ENCODE peak calls at places on chromosomes 2 and 18, in four cellular contexts. Z is stimulated activated CD4-positive, alpha-beta T cell treated with anti-CD3 and anti-CD28 coated beads, TNF-alpha, amount 100 ng/mL, for 48 hours; D is hepatic stellate cell; A is SW 1271. K is an unnamed sample.

GRCh38 chr18:48714873-48715272 is 176.0 kb downstream of the CTIF start:
- DNase-seq in A (no peak), D (no peak), Z (no peak), K (no peak)

GRCh38 chr18:48656176-48656575 is 117.3 kb downstream of the CTIF start:
- DNase-seq in Z (no peak), D (no peak), A (no peak), K (no peak)

GRCh38 chr2:222864296-222864695 is 3.5 kb downstream of the ACSL3 start:
- DNase-seq in Z (no peak), D (peak), A (peak), K (no peak)

GRCh38 chr2:157789161-157789720 is 86.9 kb downstream of the ACVR1 start:
- DNase-seq in Z (no peak), D (no peak), A (no peak), K (no peak)

GRCh38 chr2:45826889-45827635 is 175.6 kb downstream of the PRKCE start:
- DNase-seq in Z (no peak), D (peak), A (no peak), K (no peak)

GRCh38 chr2:237618449-237618848 is 8.9 kb upstream of the LRRFIP1 start:
- DNase-seq in D (peak), Z (no peak), A (no peak), K (no peak)

GRCh38 chr2:109289823-109290222 is 160.8 kb downstream of the SH3RF3 start:
- DNase-seq in Z (no peak), A (no peak), D (no peak), K (no peak)

GRCh38 chr2:42101641-42102605 is 54.1 kb downstream of the PKDCC start:
- DNase-seq in D (peak), A (no peak), Z (peak), K (no peak)

GRCh38 chr2:74471332-74472065 is 981 bp downstream of the MRPL53 start:
- DNase-seq in Z (no peak), A (no peak), D (no peak), K (no peak)

GRCh38 chr2:166042356-166042755 is 85.5 kb downstream of the SCN1A start:
- DNase-seq in A (no peak), Z (no peak), D (no peak), K (no peak)

GRCh38 chr2:147358375-147358774 is 486.5 kb upstream of the ACVR2A start:
- DNase-seq in D (no peak), Z (no peak), A (no peak), K (no peak)

GRCh38 chr2:231386446-231386845 is 9.1 kb upstream of the B3GNT7 start:
- DNase-seq in D (peak), Z (no peak), A (no peak), K (peak)

GRCh38 chr2:174198846-174199564 is 49.3 kb downstream of the OLA1 start:
- DNase-seq in A (no peak), Z (no peak), D (no peak), K (no peak)

GRCh38 chr2:70632966-70633365 is 79.3 kb upstream of the TGFA start:
- DNase-seq in D (no peak), A (no peak), Z (no peak), K (no peak)

GRCh38 chr2:30663806-30664205 is 143.4 kb downstream of the CAPN13 start:
- DNase-seq in Z (no peak), D (no peak), A (no peak), K (no peak)

GRCh38 chr18:48678237-48679115 is 139.6 kb downstream of the CTIF start:
- DNase-seq in D (no peak), Z (no peak), A (no peak), K (no peak)

GRCh38 chr2:27249077-27249890 is 13.6 kb downstream of the SLC30A3 start:
- DNase-seq in A (no peak), D (peak), Z (no peak), K (no peak)

GRCh38 chr2:69716555-69717120 is 25.3 kb upstream of the ANXA4 start:
- DNase-seq in Z (no peak), D (no peak), A (no peak), K (no peak)

GRCh38 chr2:8527031-8527430 is 154.8 kb upstream of the ID2 start:
- DNase-seq in Z (no peak), D (no peak), A (no peak), K (no peak)

GRCh38 chr2:186980787-186981550 is 132.0 kb upstream of the ZSWIM2 start:
- DNase-seq in D (no peak), Z (no peak), A (no peak), K (no peak)

GRCh38 chr18:77023115-77023782 is 109.3 kb downstream of the MBP start:
- DNase-seq in A (no peak), Z (no peak), D (no peak), K (no peak)

GRCh38 chr2:79782540-79782939 is 269.7 kb downstream of the CTNNA2 start:
- DNase-seq in Z (no peak), A (no peak), D (no peak), K (no peak)

GRCh38 chr2:88834866-88835265 is 143.4 kb downstream of the RPIA start:
- DNase-seq in D (no peak), A (no peak), Z (no peak), K (no peak)

GRCh38 chr18:24613887-24614286 is 153.4 kb downstream of the HRH4 start:
- DNase-seq in A (no peak), Z (no peak), D (no peak), K (no peak)

GRCh38 chr2:235032949-235033348 is 81.1 kb downstream of the SH3BP4 start:
- DNase-seq in A (no peak), D (no peak), Z (no peak), K (no peak)

GRCh38 chr2:171788316-171788993 is 101.2 kb downstream of the DYNC1I2 start:
- DNase-seq in D (no peak), A (no peak), Z (no peak), K (no peak)

GRCh38 chr18:424071-424868 is 76.2 kb downstream of the COLEC12 start:
- DNase-seq in A (no peak), Z (no peak), D (no peak), K (no peak)

GRCh38 chr2:63159262-63159661 is 108.6 kb downstream of the OTX1 start:
- DNase-seq in D (no peak), A (no peak), Z (no peak), K (no peak)

GRCh38 chr2:167749016-167749415 is 498.4 kb downstream of the STK39 start:
- DNase-seq in Z (no peak), D (no peak), A (no peak), K (no peak)

GRCh38 chr2:227191367-227191766 is 26.9 kb downstream of the COL4A3 start:
- DNase-seq in A (no peak), Z (no peak), D (no peak), K (peak)

GRCh38 chr2:4258563-4258962 is 555.2 kb downstream of the DCDC2C start:
- DNase-seq in Z (no peak), A (no peak), D (no peak), K (no peak)

GRCh38 chr2:231927566-231927890 is 1.3 kb upstream of the NPPC start:
- DNase-seq in Z (no peak), A (no peak), D (no peak), K (no peak)

GRCh38 chr2:156476516-156477206 is 40.5 kb downstream of the GPD2 start:
- DNase-seq in Z (no peak), D (peak), A (peak), K (peak)

GRCh38 chr2:179842498-179843153 is 18.8 kb downstream of the ZNF385B start:
- DNase-seq in D (no peak), A (peak), Z (no peak), K (no peak)

GRCh38 chr2:175293195-175293594 is 111.7 kb upstream of the ATP5MC3 start:
- DNase-seq in D (no peak), A (no peak), Z (no peak), K (no peak)

GRCh38 chr2:181977661-181978350 is 7.8 kb upstream of the PPP1R1C start:
- DNase-seq in D (no peak), Z (peak), A (no peak), K (no peak)

GRCh38 chr2:240926516-240927389 is 20.6 kb downstream of the CROCC2 start:
- DNase-seq in D (peak), A (no peak), Z (no peak), K (no peak)

GRCh38 chr2:218387369-218388194 is 5.5 kb downstream of the SLC11A1 start:
- DNase-seq in A (no peak), Z (no peak), D (peak), K (no peak)

K was measured in HS-27A.